ENCODE peak calls at places on chromosomes 16 and 17, in ten cellular contexts. One of them, this sample, is unnamed. For H3K4me1, the result is how much of the 10 kb centered on the place peaks cover.

GRCh38 chr17:32960815-32961214 is 30.8 kb upstream of the SPACA3 start:
- DNase-seq in stomach: no peak
- DNase-seq in naive thymus-derived CD4-positive, alpha-beta T cell: no peak
- DNase-seq in suprapubic skin: no peak
- DNase-seq in heart right ventricle: no peak
- DNase-seq in upper lobe of right lung: no peak
- DNase-seq in cardiac muscle cell: no peak
- DNase-seq in heart left ventricle: no peak
- DNase-seq in MM.1S: no peak
- DNase-seq in prostate gland: no peak
- DNase-seq in this sample: no peak

GRCh38 chr17:42843358-42843934 is 934 bp upstream of the AOC2 start:
- DNase-seq in stomach: no peak
- DNase-seq in heart left ventricle: peak
- DNase-seq in suprapubic skin: no peak
- DNase-seq in cardiac muscle cell: peak
- DNase-seq in prostate gland: peak
- DNase-seq in upper lobe of right lung: no peak
- DNase-seq in heart right ventricle: no peak
- DNase-seq in MM.1S: no peak
- DNase-seq in naive thymus-derived CD4-positive, alpha-beta T cell: peak
- DNase-seq in this sample: no peak

GRCh38 chr17:77131919-77132318 is 8.8 kb upstream of the SEC14L1 start:
- DNase-seq in heart left ventricle: no peak
- DNase-seq in MM.1S: no peak
- DNase-seq in heart right ventricle: no peak
- DNase-seq in upper lobe of right lung: no peak
- DNase-seq in naive thymus-derived CD4-positive, alpha-beta T cell: no peak
- DNase-seq in stomach: peak
- DNase-seq in cardiac muscle cell: peak
- DNase-seq in suprapubic skin: no peak
- DNase-seq in prostate gland: no peak
- DNase-seq in this sample: no peak

GRCh38 chr17:31404028-31404949 is 12.8 kb downstream of the RAB11FIP4 start:
- DNase-seq in heart right ventricle: no peak
- DNase-seq in naive thymus-derived CD4-positive, alpha-beta T cell: no peak
- DNase-seq in upper lobe of right lung: peak
- DNase-seq in suprapubic skin: peak
- DNase-seq in cardiac muscle cell: no peak
- DNase-seq in heart left ventricle: no peak
- DNase-seq in prostate gland: no peak
- DNase-seq in stomach: no peak
- DNase-seq in MM.1S: no peak
- DNase-seq in this sample: no peak

GRCh38 chr17:28760987-28761562 is 17.3 kb downstream of the TRAF4 start:
- DNase-seq in naive thymus-derived CD4-positive, alpha-beta T cell: no peak
- DNase-seq in prostate gland: peak
- DNase-seq in heart left ventricle: peak
- DNase-seq in suprapubic skin: peak
- DNase-seq in upper lobe of right lung: peak
- DNase-seq in cardiac muscle cell: peak
- DNase-seq in heart right ventricle: peak
- DNase-seq in stomach: peak
- DNase-seq in MM.1S: no peak
- DNase-seq in this sample: peak

GRCh38 chr17:3692346-3692745 is 3.6 kb downstream of the P2RX5 start:
- DNase-seq in heart left ventricle: no peak
- DNase-seq in cardiac muscle cell: no peak
- DNase-seq in prostate gland: no peak
- DNase-seq in MM.1S: no peak
- DNase-seq in heart right ventricle: no peak
- DNase-seq in upper lobe of right lung: no peak
- DNase-seq in suprapubic skin: no peak
- DNase-seq in naive thymus-derived CD4-positive, alpha-beta T cell: no peak
- DNase-seq in stomach: no peak
- DNase-seq in this sample: no peak

GRCh38 chr17:79362086-79362995 is 248.5 kb downstream of the RBFOX3 start:
- DNase-seq in MM.1S: no peak
- DNase-seq in cardiac muscle cell: no peak
- DNase-seq in upper lobe of right lung: no peak
- DNase-seq in suprapubic skin: no peak
- DNase-seq in heart left ventricle: no peak
- DNase-seq in stomach: no peak
- DNase-seq in naive thymus-derived CD4-positive, alpha-beta T cell: no peak
- DNase-seq in heart right ventricle: no peak
- DNase-seq in prostate gland: no peak
- DNase-seq in this sample: no peak

GRCh38 chr16:87060026-87060986 is 256.9 kb downstream of the C16orf95 start:
- DNase-seq in cardiac muscle cell: peak
- DNase-seq in prostate gland: no peak
- DNase-seq in MM.1S: peak
- DNase-seq in stomach: no peak
- DNase-seq in upper lobe of right lung: no peak
- DNase-seq in heart right ventricle: no peak
- DNase-seq in heart left ventricle: no peak
- DNase-seq in suprapubic skin: no peak
- DNase-seq in naive thymus-derived CD4-positive, alpha-beta T cell: no peak
- DNase-seq in this sample: peak

GRCh38 chr16:86404678-86405077 is 105.6 kb upstream of the FOXF1 start:
- DNase-seq in heart left ventricle: no peak
- DNase-seq in stomach: no peak
- DNase-seq in suprapubic skin: no peak
- DNase-seq in MM.1S: no peak
- DNase-seq in upper lobe of right lung: no peak
- DNase-seq in heart right ventricle: no peak
- DNase-seq in prostate gland: no peak
- DNase-seq in cardiac muscle cell: no peak
- DNase-seq in naive thymus-derived CD4-positive, alpha-beta T cell: no peak
- DNase-seq in this sample: peak

GRCh38 chr16:86778978-86779377 is 200.6 kb downstream of the FOXL1 start:
- DNase-seq in upper lobe of right lung: no peak
- DNase-seq in MM.1S: no peak
- DNase-seq in prostate gland: no peak
- DNase-seq in heart right ventricle: no peak
- DNase-seq in naive thymus-derived CD4-positive, alpha-beta T cell: no peak
- DNase-seq in stomach: no peak
- DNase-seq in heart left ventricle: no peak
- DNase-seq in suprapubic skin: no peak
- DNase-seq in cardiac muscle cell: no peak
- DNase-seq in this sample: no peak

GRCh38 chr16:10548404-10548803 is 32.0 kb downstream of the EMP2 start:
- DNase-seq in upper lobe of right lung: no peak
- DNase-seq in naive thymus-derived CD4-positive, alpha-beta T cell: no peak
- DNase-seq in suprapubic skin: no peak
- DNase-seq in heart right ventricle: no peak
- DNase-seq in heart left ventricle: no peak
- DNase-seq in prostate gland: no peak
- DNase-seq in cardiac muscle cell: no peak
- DNase-seq in MM.1S: no peak
- DNase-seq in stomach: no peak
- DNase-seq in this sample: no peak

GRCh38 chr16:61344791-61345190 is 691.4 kb downstream of the CDH8 start:
- DNase-seq in heart left ventricle: no peak
- DNase-seq in naive thymus-derived CD4-positive, alpha-beta T cell: no peak
- DNase-seq in heart right ventricle: no peak
- DNase-seq in upper lobe of right lung: no peak
- DNase-seq in prostate gland: no peak
- DNase-seq in suprapubic skin: no peak
- DNase-seq in MM.1S: no peak
- DNase-seq in stomach: no peak
- DNase-seq in cardiac muscle cell: no peak
- DNase-seq in this sample: no peak

GRCh38 chr17:73592531-73592961 is 51.7 kb downstream of the SDK2 start:
- DNase-seq in upper lobe of right lung: no peak
- DNase-seq in suprapubic skin: no peak
- DNase-seq in cardiac muscle cell: no peak
- DNase-seq in naive thymus-derived CD4-positive, alpha-beta T cell: peak
- DNase-seq in heart right ventricle: no peak
- DNase-seq in MM.1S: no peak
- DNase-seq in heart left ventricle: no peak
- DNase-seq in stomach: no peak
- DNase-seq in prostate gland: no peak
- DNase-seq in this sample: no peak

GRCh38 chr17:80946449-80946848 is 45.2 kb upstream of the CHMP6 start:
- DNase-seq in prostate gland: no peak
- DNase-seq in heart right ventricle: no peak
- DNase-seq in naive thymus-derived CD4-positive, alpha-beta T cell: no peak
- DNase-seq in upper lobe of right lung: peak
- DNase-seq in MM.1S: no peak
- DNase-seq in stomach: no peak
- DNase-seq in cardiac muscle cell: no peak
- DNase-seq in heart left ventricle: no peak
- DNase-seq in suprapubic skin: no peak
- DNase-seq in this sample: no peak

GRCh38 chr17:67377727-67378443 is 804 bp downstream of the PITPNC1 start:
- DNase-seq in upper lobe of right lung: peak
- DNase-seq in heart right ventricle: peak
- DNase-seq in stomach: peak
- DNase-seq in MM.1S: peak
- DNase-seq in naive thymus-derived CD4-positive, alpha-beta T cell: peak
- DNase-seq in prostate gland: peak
- DNase-seq in cardiac muscle cell: peak
- DNase-seq in suprapubic skin: peak
- DNase-seq in heart left ventricle: peak
- DNase-seq in this sample: peak

GRCh38 chr16:27287051-27287811 is 18.7 kb upstream of the NSMCE1 start:
- DNase-seq in upper lobe of right lung: no peak
- DNase-seq in stomach: no peak
- DNase-seq in naive thymus-derived CD4-positive, alpha-beta T cell: no peak
- DNase-seq in suprapubic skin: no peak
- DNase-seq in heart right ventricle: no peak
- DNase-seq in MM.1S: no peak
- DNase-seq in prostate gland: no peak
- DNase-seq in cardiac muscle cell: peak
- DNase-seq in heart left ventricle: no peak
- DNase-seq in this sample: no peak

GRCh38 chr16:87310610-87311009 is 6.6 kb downstream of the C16orf95 start:
- DNase-seq in cardiac muscle cell: no peak
- DNase-seq in stomach: no peak
- DNase-seq in upper lobe of right lung: no peak
- DNase-seq in MM.1S: no peak
- DNase-seq in heart right ventricle: no peak
- DNase-seq in naive thymus-derived CD4-positive, alpha-beta T cell: no peak
- DNase-seq in suprapubic skin: no peak
- DNase-seq in prostate gland: no peak
- DNase-seq in heart left ventricle: no peak
- DNase-seq in this sample: no peak

GRCh38 chr16:29809031-29809747 is 2.8 kb upstream of the PRRT2 start:
- DNase-seq in prostate gland: no peak
- DNase-seq in cardiac muscle cell: no peak
- DNase-seq in naive thymus-derived CD4-positive, alpha-beta T cell: no peak
- DNase-seq in stomach: no peak
- DNase-seq in heart left ventricle: peak
- DNase-seq in upper lobe of right lung: peak
- DNase-seq in heart right ventricle: no peak
- DNase-seq in MM.1S: no peak
- DNase-seq in suprapubic skin: peak
- DNase-seq in this sample: no peak

GRCh38 chr16:9469512-9469911 is 378.1 kb downstream of the HAPSTR1 start:
- DNase-seq in MM.1S: no peak
- DNase-seq in prostate gland: no peak
- DNase-seq in naive thymus-derived CD4-positive, alpha-beta T cell: no peak
- DNase-seq in heart right ventricle: no peak
- DNase-seq in upper lobe of right lung: no peak
- DNase-seq in heart left ventricle: no peak
- DNase-seq in suprapubic skin: no peak
- DNase-seq in cardiac muscle cell: peak
- DNase-seq in stomach: no peak
- DNase-seq in this sample: no peak

GRCh38 chr17:18356624-18357023 is 6.7 kb downstream of the SHMT1 start:
- DNase-seq in heart right ventricle: no peak
- DNase-seq in suprapubic skin: peak
- DNase-seq in stomach: no peak
- DNase-seq in cardiac muscle cell: peak
- DNase-seq in naive thymus-derived CD4-positive, alpha-beta T cell: no peak
- DNase-seq in upper lobe of right lung: no peak
- DNase-seq in prostate gland: no peak
- DNase-seq in heart left ventricle: peak
- DNase-seq in MM.1S: no peak
- DNase-seq in this sample: no peak

GRCh38 chr17:10117581-10118001 is 80.8 kb downstream of the GAS7 start:
- DNase-seq in upper lobe of right lung: peak
- DNase-seq in heart left ventricle: no peak
- DNase-seq in MM.1S: no peak
- DNase-seq in prostate gland: no peak
- DNase-seq in naive thymus-derived CD4-positive, alpha-beta T cell: no peak
- DNase-seq in cardiac muscle cell: no peak
- DNase-seq in stomach: no peak
- DNase-seq in heart right ventricle: no peak
- DNase-seq in suprapubic skin: peak
- DNase-seq in this sample: no peak

GRCh38 chr17:8745586-8746500 is 1.2 kb upstream of the CCDC42 start:
- DNase-seq in MM.1S: peak
- DNase-seq in cardiac muscle cell: peak
- DNase-seq in upper lobe of right lung: peak
- DNase-seq in stomach: peak
- DNase-seq in heart left ventricle: peak
- DNase-seq in heart right ventricle: peak
- DNase-seq in naive thymus-derived CD4-positive, alpha-beta T cell: peak
- DNase-seq in suprapubic skin: peak
- DNase-seq in prostate gland: peak
- DNase-seq in this sample: peak
- H3K4me3 ChIP-seq in MM.1S: peak
- H3K4me3 ChIP-seq in cardiac muscle cell: peak
- H3K4me3 ChIP-seq in upper lobe of right lung: peak
- H3K4me3 ChIP-seq in stomach: peak
- H3K4me3 ChIP-seq in heart left ventricle: peak
- H3K4me3 ChIP-seq in heart right ventricle: peak
- H3K4me3 ChIP-seq in naive thymus-derived CD4-positive, alpha-beta T cell: peak
- H3K4me3 ChIP-seq in suprapubic skin: peak
- H3K4me3 ChIP-seq in prostate gland: peak
- H3K4me3 ChIP-seq in this sample: peak

GRCh38 chr17:83200231-83200699 is 120.9 kb downstream of the METRNL start:
- DNase-seq in prostate gland: peak
- DNase-seq in upper lobe of right lung: peak
- DNase-seq in heart left ventricle: peak
- DNase-seq in cardiac muscle cell: no peak
- DNase-seq in heart right ventricle: peak
- DNase-seq in suprapubic skin: peak
- DNase-seq in naive thymus-derived CD4-positive, alpha-beta T cell: no peak
- DNase-seq in MM.1S: peak
- DNase-seq in stomach: peak
- DNase-seq in this sample: peak
- H3K27ac ChIP-seq in prostate gland: peak
- H3K27ac ChIP-seq in upper lobe of right lung: peak
- H3K27ac ChIP-seq in heart left ventricle: peak
- H3K27ac ChIP-seq in cardiac muscle cell: no peak
- H3K27ac ChIP-seq in heart right ventricle: peak
- H3K27ac ChIP-seq in suprapubic skin: peak
- H3K27ac ChIP-seq in naive thymus-derived CD4-positive, alpha-beta T cell: no peak
- H3K27ac ChIP-seq in MM.1S: peak
- H3K27ac ChIP-seq in stomach: peak
- H3K27ac ChIP-seq in this sample: no peak

GRCh38 chr17:59547131-59547915 is 18.1 kb upstream of the DHX40 start:
- DNase-seq in upper lobe of right lung: no peak
- DNase-seq in stomach: no peak
- DNase-seq in prostate gland: no peak
- DNase-seq in cardiac muscle cell: peak
- DNase-seq in heart left ventricle: no peak
- DNase-seq in suprapubic skin: no peak
- DNase-seq in MM.1S: no peak
- DNase-seq in heart right ventricle: no peak
- DNase-seq in naive thymus-derived CD4-positive, alpha-beta T cell: no peak
- DNase-seq in this sample: no peak
- H3K4me1 ChIP-seq in upper lobe of right lung: under half
- H3K4me1 ChIP-seq in stomach: under half
- H3K4me1 ChIP-seq in prostate gland: under half
- H3K4me1 ChIP-seq in cardiac muscle cell: under half
- H3K4me1 ChIP-seq in heart left ventricle: under half
- H3K4me1 ChIP-seq in suprapubic skin: under half
- H3K4me1 ChIP-seq in MM.1S: under half
- H3K4me1 ChIP-seq in heart right ventricle: under half
- H3K4me1 ChIP-seq in naive thymus-derived CD4-positive, alpha-beta T cell: under half
- H3K4me1 ChIP-seq in this sample: under half

GRCh38 chr17:62790554-62790953 is 17.6 kb downstream of the MARCHF10 start:
- DNase-seq in suprapubic skin: no peak
- DNase-seq in upper lobe of right lung: no peak
- DNase-seq in prostate gland: no peak
- DNase-seq in stomach: no peak
- DNase-seq in MM.1S: no peak
- DNase-seq in heart left ventricle: no peak
- DNase-seq in heart right ventricle: no peak
- DNase-seq in naive thymus-derived CD4-positive, alpha-beta T cell: no peak
- DNase-seq in cardiac muscle cell: peak
- DNase-seq in this sample: no peak
- H3K4me3 ChIP-seq in suprapubic skin: no peak
- H3K4me3 ChIP-seq in upper lobe of right lung: no peak
- H3K4me3 ChIP-seq in prostate gland: no peak
- H3K4me3 ChIP-seq in stomach: no peak
- H3K4me3 ChIP-seq in MM.1S: no peak
- H3K4me3 ChIP-seq in heart left ventricle: no peak
- H3K4me3 ChIP-seq in heart right ventricle: no peak
- H3K4me3 ChIP-seq in naive thymus-derived CD4-positive, alpha-beta T cell: no peak
- H3K4me3 ChIP-seq in cardiac muscle cell: no peak
- H3K4me3 ChIP-seq in this sample: no peak

This sample was measured in aorta.